ENCODE peak calls at places on chromosomes 2 and 18, in nine cellular contexts. E is left ventricle myocardium superior, V is kidney, P is MM.1S, M is AG20443, G is left ventricle myocardium inferior, N is nucleus accumbens, T is NCI-H345, W is mesothelial cell of epicardium. S is an unnamed sample.
A peak's percentile ranks its signal among the peaks of the same experiment; 100 is the strongest.

GRCh38 chr18:39655341-39655740 is 2089.7 kb upstream of the CELF4 start:
- DNase-seq in E (no peak), V (no peak), P (no peak), M (no peak), G (no peak), N (no peak), T (no peak), W (no peak), S (no peak)

GRCh38 chr2:99337931-99338580 is 867 bp downstream of the EIF5B start:
- DNase-seq in E (no peak), V (no peak), P (peak; percentile 40), M (no peak), G (no peak), N (no peak), T (peak; percentile 9), W (no peak), S (no peak)

GRCh38 chr2:239978381-239978780 is 46.8 kb downstream of the NDUFA10 start:
- DNase-seq in E (no peak), V (no peak), P (no peak), M (peak; percentile 35), G (no peak), N (no peak), T (no peak), W (no peak), S (no peak)

GRCh38 chr2:30807249-30807648 is at the start of gene CAPN13:
- DNase-seq in E (no peak), V (no peak), P (no peak), M (no peak), G (no peak), N (no peak), T (no peak), W (no peak), S (no peak)

GRCh38 chr2:120762341-120763061 is 26.8 kb downstream of the GLI2 start:
- DNase-seq in E (peak; percentile 22), V (no peak), P (no peak), M (no peak), G (no peak), N (no peak), T (no peak), W (no peak), S (peak; percentile 34)

GRCh38 chr2:217597681-217598080 is 405.1 kb downstream of the TNS1 start:
- DNase-seq in E (no peak), V (no peak), P (no peak), M (no peak), G (no peak), N (no peak), T (no peak), W (no peak), S (no peak)

GRCh38 chr2:240726876-240727275 is 35.2 kb downstream of the AQP12A start:
- DNase-seq in E (no peak), V (no peak), P (no peak), M (no peak), G (no peak), N (no peak), T (no peak), W (no peak), S (no peak)

GRCh38 chr2:173571021-173571821 is 216.5 kb downstream of the CDCA7 start:
- DNase-seq in E (no peak), V (no peak), P (no peak), M (peak; percentile 28), G (no peak), N (no peak), T (peak; percentile 84), W (no peak), S (no peak)

GRCh38 chr2:119223521-119224390 is at the start of gene STEAP3:
- DNase-seq in E (peak; percentile 87), V (peak; percentile 93), P (peak; percentile 77), M (peak; percentile 93), G (peak; percentile 74), N (peak; percentile 28), T (peak; percentile 72), W (no peak), S (peak; percentile 87)

GRCh38 chr2:239928457-239929350 is 96.4 kb downstream of the NDUFA10 start:
- DNase-seq in E (no peak), V (peak; percentile 71), P (no peak), M (no peak), G (peak; percentile 13), N (peak; percentile 85), T (no peak), W (peak; percentile 16), S (peak; percentile 61)

GRCh38 chr2:207945201-207945600 is 80.1 kb downstream of the PLEKHM3 start:
- DNase-seq in E (no peak), V (no peak), P (no peak), M (no peak), G (no peak), N (no peak), T (no peak), W (no peak), S (no peak)

GRCh38 chr2:204550738-204551137 is 5.5 kb downstream of the PARD3B start:
- DNase-seq in E (no peak), V (no peak), P (no peak), M (peak; percentile 62), G (no peak), N (no peak), T (no peak), W (no peak), S (no peak)

GRCh38 chr18:36813111-36813752 is 15.6 kb downstream of the TPGS2 start:
- DNase-seq in E (no peak), V (no peak), P (no peak), M (peak; percentile 55), G (no peak), N (no peak), T (no peak), W (no peak), S (no peak)

GRCh38 chr18:45212186-45213039 is 402.9 kb upstream of the SLC14A2 start:
- DNase-seq in E (peak; percentile 81), V (peak; percentile 70), P (peak; percentile 81), M (peak; percentile 65), G (peak; percentile 71), N (peak; percentile 63), T (peak; percentile 80), W (peak; percentile 27), S (peak; percentile 77)

GRCh38 chr2:157839162-157839801 is 36.8 kb downstream of the ACVR1 start:
- DNase-seq in E (no peak), V (no peak), P (no peak), M (peak; percentile 39), G (no peak), N (no peak), T (peak; percentile 95), W (peak; percentile 24), S (no peak)

GRCh38 chr2:47592381-47592780 is 189.4 kb downstream of the MSH2 start:
- DNase-seq in E (no peak), V (no peak), P (no peak), M (no peak), G (no peak), N (no peak), T (no peak), W (no peak), S (no peak)

GRCh38 chr18:3625717-3626091 is 175.7 kb downstream of the TGIF1 start:
- DNase-seq in E (no peak), V (no peak), P (no peak), M (no peak), G (no peak), N (no peak), T (no peak), W (no peak), S (no peak)

GRCh38 chr2:108189316-108189715 is 50.5 kb upstream of the SULT1C3 start:
- DNase-seq in E (no peak), V (no peak), P (no peak), M (no peak), G (no peak), N (no peak), T (peak; percentile 6), W (no peak), S (no peak)